ENCODE peak calls at places on chromosomes 4 and X, in nine cellular contexts. One of them, this sample, is unnamed.

GRCh38 chr4:159484861-159485260 is 382.0 kb downstream of the RAPGEF2 start:
- DNase-seq in A549: no peak
- DNase-seq in H1: no peak
- DNase-seq in AG09309: peak; percentile 13
- DNase-seq in upper lobe of right lung: no peak
- DNase-seq in right cardiac atrium: no peak
- DNase-seq in Karpas-422: no peak
- DNase-seq in CD8-positive, alpha-beta memory T cell: no peak
- DNase-seq in testis: no peak
- DNase-seq in this sample: no peak

GRCh38 chr4:88457307-88458090 is 580 bp downstream of the HERC5 start:
- DNase-seq in A549: peak; percentile 5
- DNase-seq in H1: no peak
- DNase-seq in AG09309: no peak
- DNase-seq in upper lobe of right lung: peak; percentile 76
- DNase-seq in right cardiac atrium: peak; percentile 80
- DNase-seq in Karpas-422: no peak
- DNase-seq in CD8-positive, alpha-beta memory T cell: peak; percentile 46
- DNase-seq in testis: peak; percentile 67
- DNase-seq in this sample: no peak

GRCh38 chr4:6539009-6539764 is 35.8 kb upstream of the MAN2B2 start:
- DNase-seq in A549: no peak
- DNase-seq in H1: no peak
- DNase-seq in AG09309: no peak
- DNase-seq in upper lobe of right lung: no peak
- DNase-seq in right cardiac atrium: no peak
- DNase-seq in Karpas-422: no peak
- DNase-seq in CD8-positive, alpha-beta memory T cell: no peak
- DNase-seq in testis: no peak
- DNase-seq in this sample: no peak

GRCh38 chrX:65034292-65034640 is 58.0 kb upstream of the ZC4H2 start:
- DNase-seq in A549: no peak
- DNase-seq in H1: no peak
- DNase-seq in AG09309: no peak
- DNase-seq in upper lobe of right lung: no peak
- DNase-seq in right cardiac atrium: no peak
- DNase-seq in Karpas-422: no peak
- DNase-seq in CD8-positive, alpha-beta memory T cell: no peak
- DNase-seq in testis: no peak
- DNase-seq in this sample: peak; percentile 8

GRCh38 chrX:74371823-74372222 is 49.5 kb upstream of the SLC16A2 start:
- DNase-seq in A549: no peak
- DNase-seq in H1: no peak
- DNase-seq in AG09309: no peak
- DNase-seq in upper lobe of right lung: no peak
- DNase-seq in right cardiac atrium: no peak
- DNase-seq in Karpas-422: no peak
- DNase-seq in CD8-positive, alpha-beta memory T cell: no peak
- DNase-seq in testis: no peak
- DNase-seq in this sample: no peak

GRCh38 chrX:123964155-123964554 is 2.6 kb downstream of the STAG2 start:
- DNase-seq in A549: no peak
- DNase-seq in H1: no peak
- DNase-seq in AG09309: no peak
- DNase-seq in upper lobe of right lung: no peak
- DNase-seq in right cardiac atrium: no peak
- DNase-seq in Karpas-422: no peak
- DNase-seq in CD8-positive, alpha-beta memory T cell: no peak
- DNase-seq in testis: no peak
- DNase-seq in this sample: no peak

GRCh38 chr4:58809366-58809765 is 1699.2 kb upstream of the IGFBP7 start:
- DNase-seq in A549: no peak
- DNase-seq in H1: no peak
- DNase-seq in AG09309: no peak
- DNase-seq in upper lobe of right lung: no peak
- DNase-seq in right cardiac atrium: no peak
- DNase-seq in Karpas-422: no peak
- DNase-seq in CD8-positive, alpha-beta memory T cell: no peak
- DNase-seq in testis: no peak
- DNase-seq in this sample: no peak

GRCh38 chr4:8063974-8064563 is 94.5 kb downstream of the ABLIM2 start:
- DNase-seq in A549: no peak
- DNase-seq in H1: no peak
- DNase-seq in AG09309: no peak
- DNase-seq in upper lobe of right lung: no peak
- DNase-seq in right cardiac atrium: no peak
- DNase-seq in Karpas-422: no peak
- DNase-seq in CD8-positive, alpha-beta memory T cell: no peak
- DNase-seq in testis: no peak
- DNase-seq in this sample: no peak

GRCh38 chrX:41933546-41933945 is 10.2 kb upstream of the CASK start:
- DNase-seq in A549: no peak
- DNase-seq in H1: no peak
- DNase-seq in AG09309: no peak
- DNase-seq in upper lobe of right lung: no peak
- DNase-seq in right cardiac atrium: no peak
- DNase-seq in Karpas-422: no peak
- DNase-seq in CD8-positive, alpha-beta memory T cell: no peak
- DNase-seq in testis: no peak
- DNase-seq in this sample: no peak

GRCh38 chr4:71270901-71271300 is 67.9 kb upstream of the SLC4A4 start:
- DNase-seq in A549: peak; percentile 3
- DNase-seq in H1: peak; percentile 53
- DNase-seq in AG09309: no peak
- DNase-seq in upper lobe of right lung: no peak
- DNase-seq in right cardiac atrium: no peak
- DNase-seq in Karpas-422: peak; percentile 80
- DNase-seq in CD8-positive, alpha-beta memory T cell: peak; percentile 13
- DNase-seq in testis: no peak
- DNase-seq in this sample: peak; percentile 28

GRCh38 chr4:128379860-128380259 is 92.2 kb upstream of the PGRMC2 start:
- DNase-seq in A549: peak; percentile 31
- DNase-seq in H1: peak; percentile 64
- DNase-seq in AG09309: no peak
- DNase-seq in upper lobe of right lung: no peak
- DNase-seq in right cardiac atrium: peak; percentile 60
- DNase-seq in Karpas-422: peak; percentile 93
- DNase-seq in CD8-positive, alpha-beta memory T cell: no peak
- DNase-seq in testis: peak; percentile 52
- DNase-seq in this sample: no peak

GRCh38 chr4:151644625-151645024 is 116.2 kb downstream of the GATB start:
- DNase-seq in A549: no peak
- DNase-seq in H1: peak; percentile 65
- DNase-seq in AG09309: no peak
- DNase-seq in upper lobe of right lung: no peak
- DNase-seq in right cardiac atrium: no peak
- DNase-seq in Karpas-422: peak; percentile 82
- DNase-seq in CD8-positive, alpha-beta memory T cell: no peak
- DNase-seq in testis: peak; percentile 54
- DNase-seq in this sample: peak; percentile 12

GRCh38 chrX:134990475-134991473 is at the start of gene SMIM10:
- DNase-seq in A549: no peak
- DNase-seq in H1: peak; percentile 55
- DNase-seq in AG09309: peak; percentile 11
- DNase-seq in upper lobe of right lung: peak; percentile 83
- DNase-seq in right cardiac atrium: peak; percentile 94
- DNase-seq in Karpas-422: no peak
- DNase-seq in CD8-positive, alpha-beta memory T cell: peak; percentile 2
- DNase-seq in testis: peak; percentile 84
- DNase-seq in this sample: no peak

GRCh38 chrX:46979340-46979739 is 67.1 kb downstream of the JADE3 start:
- DNase-seq in A549: peak; percentile 11
- DNase-seq in H1: no peak
- DNase-seq in AG09309: peak; percentile 20
- DNase-seq in upper lobe of right lung: no peak
- DNase-seq in right cardiac atrium: no peak
- DNase-seq in Karpas-422: no peak
- DNase-seq in CD8-positive, alpha-beta memory T cell: no peak
- DNase-seq in testis: no peak
- DNase-seq in this sample: no peak

GRCh38 chr4:56062527-56062926 is 113.8 kb downstream of the CEP135 start:
- DNase-seq in A549: no peak
- DNase-seq in H1: no peak
- DNase-seq in AG09309: no peak
- DNase-seq in upper lobe of right lung: no peak
- DNase-seq in right cardiac atrium: no peak
- DNase-seq in Karpas-422: no peak
- DNase-seq in CD8-positive, alpha-beta memory T cell: no peak
- DNase-seq in testis: no peak
- DNase-seq in this sample: no peak

GRCh38 chr4:72365981-72366380 is 203.0 kb downstream of the ADAMTS3 start:
- DNase-seq in A549: no peak
- DNase-seq in H1: no peak
- DNase-seq in AG09309: no peak
- DNase-seq in upper lobe of right lung: no peak
- DNase-seq in right cardiac atrium: no peak
- DNase-seq in Karpas-422: no peak
- DNase-seq in CD8-positive, alpha-beta memory T cell: no peak
- DNase-seq in testis: no peak
- DNase-seq in this sample: no peak
- H3K4me3 ChIP-seq in A549: no peak overlapping the region
- H3K4me3 ChIP-seq in H1: no peak overlapping the region
- H3K4me3 ChIP-seq in AG09309: no peak overlapping the region
- H3K4me3 ChIP-seq in upper lobe of right lung: no peak overlapping the region
- H3K4me3 ChIP-seq in right cardiac atrium: no peak overlapping the region
- H3K4me3 ChIP-seq in Karpas-422: no peak overlapping the region
- H3K4me3 ChIP-seq in CD8-positive, alpha-beta memory T cell: no peak overlapping the region
- H3K4me3 ChIP-seq in testis: no peak overlapping the region
- H3K4me3 ChIP-seq in this sample: no peak overlapping the region

DNA sequence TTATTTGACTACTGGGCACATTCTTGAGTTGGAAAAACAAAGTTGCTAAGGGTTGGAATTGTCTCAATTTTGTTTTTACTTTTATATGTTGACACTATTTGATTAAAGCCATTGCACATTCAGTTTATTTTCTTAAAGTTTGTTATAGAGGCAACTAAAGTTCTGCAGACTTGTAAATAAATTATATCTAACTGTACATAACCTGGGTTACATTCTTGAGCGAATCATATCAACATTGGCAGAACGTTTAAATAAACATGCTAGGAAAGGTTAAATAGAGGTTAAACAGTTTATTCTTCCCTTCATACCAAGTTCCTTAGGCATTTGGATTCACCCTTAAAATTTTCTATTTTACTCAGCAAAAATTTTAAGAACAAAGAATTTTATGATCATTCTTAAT is 74.5 kb downstream of the UCHL1 start:
- DNase-seq in A549: no peak
- DNase-seq in H1: no peak
- DNase-seq in AG09309: no peak
- DNase-seq in upper lobe of right lung: no peak
- DNase-seq in right cardiac atrium: no peak
- DNase-seq in Karpas-422: no peak
- DNase-seq in CD8-positive, alpha-beta memory T cell: no peak
- DNase-seq in testis: no peak
- DNase-seq in this sample: no peak
- H3K4me3 ChIP-seq in A549: no peak overlapping the region
- H3K4me3 ChIP-seq in H1: no peak overlapping the region
- H3K4me3 ChIP-seq in AG09309: no peak overlapping the region
- H3K4me3 ChIP-seq in upper lobe of right lung: no peak overlapping the region
- H3K4me3 ChIP-seq in right cardiac atrium: no peak overlapping the region
- H3K4me3 ChIP-seq in Karpas-422: no peak overlapping the region
- H3K4me3 ChIP-seq in CD8-positive, alpha-beta memory T cell: no peak overlapping the region
- H3K4me3 ChIP-seq in testis: no peak overlapping the region
- H3K4me3 ChIP-seq in this sample: no peak overlapping the region

GRCh38 chr4:109157205-109157604 is 145.3 kb downstream of the COL25A1 start:
- DNase-seq in A549: no peak
- DNase-seq in H1: no peak
- DNase-seq in AG09309: no peak
- DNase-seq in upper lobe of right lung: no peak
- DNase-seq in right cardiac atrium: no peak
- DNase-seq in Karpas-422: no peak
- DNase-seq in CD8-positive, alpha-beta memory T cell: no peak
- DNase-seq in testis: no peak
- DNase-seq in this sample: no peak

GRCh38 chr4:109155682-109156243 is 146.7 kb downstream of the COL25A1 start:
- DNase-seq in A549: no peak
- DNase-seq in H1: no peak
- DNase-seq in AG09309: no peak
- DNase-seq in upper lobe of right lung: no peak
- DNase-seq in right cardiac atrium: no peak
- DNase-seq in Karpas-422: no peak
- DNase-seq in CD8-positive, alpha-beta memory T cell: no peak
- DNase-seq in testis: no peak
- DNase-seq in this sample: no peak

GRCh38 chr4:109160494-109160893 is 142.0 kb downstream of the COL25A1 start:
- DNase-seq in A549: no peak
- DNase-seq in H1: no peak
- DNase-seq in AG09309: no peak
- DNase-seq in upper lobe of right lung: no peak
- DNase-seq in right cardiac atrium: no peak
- DNase-seq in Karpas-422: no peak
- DNase-seq in CD8-positive, alpha-beta memory T cell: no peak
- DNase-seq in testis: no peak
- DNase-seq in this sample: no peak

GRCh38 chr4:109155112-109155511 is 147.3 kb downstream of the COL25A1 start:
- DNase-seq in A549: no peak
- DNase-seq in H1: no peak
- DNase-seq in AG09309: no peak
- DNase-seq in upper lobe of right lung: no peak
- DNase-seq in right cardiac atrium: no peak
- DNase-seq in Karpas-422: no peak
- DNase-seq in CD8-positive, alpha-beta memory T cell: no peak
- DNase-seq in testis: no peak
- DNase-seq in this sample: no peak

GRCh38 chr4:109156346-109156745 is 146.1 kb downstream of the COL25A1 start:
- DNase-seq in A549: no peak
- DNase-seq in H1: no peak
- DNase-seq in AG09309: no peak
- DNase-seq in upper lobe of right lung: no peak
- DNase-seq in right cardiac atrium: no peak
- DNase-seq in Karpas-422: no peak
- DNase-seq in CD8-positive, alpha-beta memory T cell: no peak
- DNase-seq in testis: no peak
- DNase-seq in this sample: no peak
- H3K4me3 ChIP-seq in A549: no peak overlapping the region
- H3K4me3 ChIP-seq in H1: no peak overlapping the region
- H3K4me3 ChIP-seq in AG09309: no peak overlapping the region
- H3K4me3 ChIP-seq in upper lobe of right lung: no peak overlapping the region
- H3K4me3 ChIP-seq in right cardiac atrium: no peak overlapping the region
- H3K4me3 ChIP-seq in Karpas-422: no peak overlapping the region
- H3K4me3 ChIP-seq in CD8-positive, alpha-beta memory T cell: no peak overlapping the region
- H3K4me3 ChIP-seq in testis: no peak overlapping the region
- H3K4me3 ChIP-seq in this sample: no peak overlapping the region

GRCh38 chr4:95049838-95050237 is 292.1 kb downstream of the BMPR1B start:
- DNase-seq in A549: no peak
- DNase-seq in H1: no peak
- DNase-seq in AG09309: no peak
- DNase-seq in upper lobe of right lung: no peak
- DNase-seq in right cardiac atrium: no peak
- DNase-seq in Karpas-422: no peak
- DNase-seq in CD8-positive, alpha-beta memory T cell: no peak
- DNase-seq in testis: no peak
- DNase-seq in this sample: no peak

GRCh38 chr4:95048296-95048695 is 290.5 kb downstream of the BMPR1B start:
- DNase-seq in A549: no peak
- DNase-seq in H1: no peak
- DNase-seq in AG09309: no peak
- DNase-seq in upper lobe of right lung: no peak
- DNase-seq in right cardiac atrium: no peak
- DNase-seq in Karpas-422: no peak
- DNase-seq in CD8-positive, alpha-beta memory T cell: no peak
- DNase-seq in testis: no peak
- DNase-seq in this sample: no peak

GRCh38 chr4:95050980-95051688 is 293.4 kb downstream of the BMPR1B start:
- DNase-seq in A549: no peak
- DNase-seq in H1: no peak
- DNase-seq in AG09309: no peak
- DNase-seq in upper lobe of right lung: no peak
- DNase-seq in right cardiac atrium: no peak
- DNase-seq in Karpas-422: no peak
- DNase-seq in CD8-positive, alpha-beta memory T cell: no peak
- DNase-seq in testis: peak; percentile 16
- DNase-seq in this sample: no peak

GRCh38 chr4:95051689-95052026 is 293.9 kb downstream of the BMPR1B start:
- DNase-seq in A549: no peak
- DNase-seq in H1: no peak
- DNase-seq in AG09309: no peak
- DNase-seq in upper lobe of right lung: no peak
- DNase-seq in right cardiac atrium: no peak
- DNase-seq in Karpas-422: no peak
- DNase-seq in CD8-positive, alpha-beta memory T cell: no peak
- DNase-seq in testis: no peak
- DNase-seq in this sample: no peak
- H3K4me3 ChIP-seq in A549: peak overlapping the region; percentile 35
- H3K4me3 ChIP-seq in H1: no peak overlapping the region
- H3K4me3 ChIP-seq in AG09309: no peak overlapping the region
- H3K4me3 ChIP-seq in upper lobe of right lung: no peak overlapping the region
- H3K4me3 ChIP-seq in right cardiac atrium: no peak overlapping the region
- H3K4me3 ChIP-seq in Karpas-422: no peak overlapping the region
- H3K4me3 ChIP-seq in CD8-positive, alpha-beta memory T cell: no peak overlapping the region
- H3K4me3 ChIP-seq in testis: no peak overlapping the region
- H3K4me3 ChIP-seq in this sample: no peak overlapping the region